ENCODE peak calls at places on chromosome 16, in seven cellular contexts. Z is type B pancreatic cell; H is CD8-positive, alpha-beta T cell; F is HCT116; R is AG10803; I is cardiac fibroblast; Y is tibial nerve. G is an unnamed sample.
A peak's percentile ranks its signal among the peaks of the same experiment; 100 is the strongest.

GRCh38 chr16:3038256-3038655 is 1.5 kb upstream of the BICDL2 start:
- DNase-seq in Z (no peak), H (no peak), F (no peak), R (no peak), I (no peak), Y (no peak), G (peak; percentile 79)

GRCh38 chr16:48081656-48082055 is 74.1 kb downstream of the ABCC12 start:
- DNase-seq in Z (no peak), H (no peak), F (no peak), R (peak; percentile 89), I (peak; percentile 94), Y (no peak), G (no peak)

GRCh38 chr16:8241408-8241807 is 348.9 kb downstream of the TMEM114 start:
- DNase-seq in Z (no peak), H (no peak), F (no peak), R (no peak), I (no peak), Y (no peak), G (no peak)

GRCh38 chr16:66932076-66932475 is 2.1 kb downstream of the CIAO2B start:
- DNase-seq in Z (no peak), H (no peak), F (no peak), R (no peak), I (no peak), Y (no peak), G (no peak)

GRCh38 chr16:2388875-2389433 is 40.3 kb upstream of the CCNF start:
- DNase-seq in Z (no peak), H (no peak), F (no peak), R (peak; percentile 39), I (peak; percentile 92), Y (no peak), G (peak; percentile 2)

GRCh38 chr16:89314858-89315257 is 97.4 kb downstream of the ZNF778 start:
- DNase-seq in Z (no peak), H (no peak), F (no peak), R (no peak), I (no peak), Y (no peak), G (no peak)

GRCh38 chr16:67296422-67296821 is 17.1 kb downstream of the PLEKHG4 start:
- DNase-seq in Z (no peak), H (no peak), F (no peak), R (peak; percentile 80), I (peak; percentile 36), Y (no peak), G (no peak)

GRCh38 chr16:58614212-58614611 is 15.4 kb downstream of the CNOT1 start:
- DNase-seq in Z (no peak), H (no peak), F (no peak), R (peak; percentile 81), I (peak; percentile 62), Y (no peak), G (no peak)

GRCh38 chr16:30351001-30351441 is 4.1 kb downstream of the CD2BP2 start:
- DNase-seq in Z (no peak), H (no peak), F (no peak), R (no peak), I (no peak), Y (no peak), G (no peak)

GRCh38 chr16:63527404-63527803 is 1491.2 kb upstream of the CDH8 start:
- DNase-seq in Z (no peak), H (no peak), F (no peak), R (no peak), I (no peak), Y (no peak), G (no peak)

GRCh38 chr16:63530974-63531373 is 1494.7 kb upstream of the CDH8 start:
- DNase-seq in Z (no peak), H (no peak), F (no peak), R (no peak), I (no peak), Y (no peak), G (no peak)

GRCh38 chr16:63530208-63530607 is 1494.0 kb upstream of the CDH8 start:
- DNase-seq in Z (no peak), H (no peak), F (no peak), R (no peak), I (peak; percentile 2), Y (no peak), G (no peak)
- TF ChIP-seq CTCF in Z (no peak), H (no peak), F (no peak), R (no peak), I (peak; percentile 25), Y (no peak), G (no peak)

DNA sequence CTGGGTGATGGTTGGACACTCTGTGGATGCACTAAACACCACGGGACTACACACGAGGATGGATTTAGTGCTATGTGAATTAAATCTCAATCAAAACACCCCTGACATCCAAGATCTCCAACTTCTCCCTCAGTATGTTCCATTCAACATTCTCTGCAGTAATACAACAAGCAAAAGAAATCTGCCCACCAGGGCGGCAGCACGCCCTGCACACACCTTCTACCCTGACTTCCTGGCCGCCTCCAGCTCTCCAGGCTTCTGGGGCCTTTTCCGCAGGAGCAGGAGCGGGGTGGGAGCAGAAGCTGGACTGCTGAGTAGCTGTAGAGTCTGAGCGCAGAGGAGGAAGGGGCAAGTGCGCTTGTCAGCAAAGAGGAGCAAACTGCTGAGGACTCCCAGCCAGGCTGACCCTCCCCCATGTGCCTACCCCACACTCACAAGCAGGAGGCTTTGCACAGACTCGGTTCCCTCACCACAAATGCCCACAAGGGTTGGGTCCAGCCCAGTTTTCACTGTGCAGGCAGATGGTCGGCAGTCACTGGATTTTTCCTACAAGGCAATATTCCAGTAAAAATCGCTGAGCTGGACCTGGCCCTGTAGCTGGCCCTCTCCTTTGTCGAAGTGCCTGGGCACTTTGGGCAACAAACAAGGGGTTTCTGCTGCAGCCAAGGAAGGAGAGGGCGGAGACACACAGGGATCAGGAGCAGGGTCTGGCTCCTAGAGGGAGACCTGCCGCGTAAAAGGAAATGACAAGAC is 22.8 kb downstream of the ZDHHC7 start:
- DNase-seq in Z (no peak), H (no peak), F (no peak), R (no peak), I (no peak), Y (no peak), G (no peak)
- TF ChIP-seq CTCF in Z (no peak), H (no peak), F (peak; percentile 40), R (no peak), I (no peak), Y (no peak), G (no peak)

GRCh38 chr16:86050591-86051375 is 151.8 kb downstream of the IRF8 start:
- DNase-seq in Z (no peak), H (no peak), F (no peak), R (no peak), I (no peak), Y (no peak), G (no peak)

GRCh38 chr16:86048221-86048620 is 149.3 kb downstream of the IRF8 start:
- DNase-seq in Z (no peak), H (no peak), F (no peak), R (no peak), I (no peak), Y (no peak), G (no peak)

GRCh38 chr16:86049641-86050040 is 150.7 kb downstream of the IRF8 start:
- DNase-seq in Z (no peak), H (no peak), F (no peak), R (no peak), I (no peak), Y (no peak), G (no peak)

GRCh38 chr16:86050111-86050510 is 151.1 kb downstream of the IRF8 start:
- DNase-seq in Z (no peak), H (no peak), F (no peak), R (no peak), I (no peak), Y (no peak), G (no peak)

GRCh38 chr16:86048882-86049585 is 150.1 kb downstream of the IRF8 start:
- DNase-seq in Z (no peak), H (no peak), F (no peak), R (no peak), I (no peak), Y (no peak), G (no peak)
- TF ChIP-seq CTCF in Z (no peak), H (no peak), F (peak; percentile 65), R (no peak), I (no peak), Y (no peak), G (no peak)

GRCh38 chr16:11254913-11255736 is 879 bp downstream of the SOCS1 start:
- DNase-seq in Z (no peak), H (peak; percentile 70), F (no peak), R (peak; percentile 41), I (peak; percentile 37), Y (no peak), G (peak; percentile 25)
- TF ChIP-seq CTCF in Z (no peak), H (no peak), F (no peak), R (no peak), I (no peak), Y (no peak), G (no peak)

GRCh38 chr16:79883494-79883893 is 283.0 kb upstream of the MAF start:
- DNase-seq in Z (no peak), H (no peak), F (no peak), R (no peak), I (no peak), Y (no peak), G (no peak)

GRCh38 chr16:79882292-79882995 is 281.9 kb upstream of the MAF start:
- DNase-seq in Z (no peak), H (no peak), F (no peak), R (no peak), I (no peak), Y (no peak), G (no peak)

GRCh38 chr16:79887541-79888540 is 287.3 kb upstream of the MAF start:
- DNase-seq in Z (no peak), H (no peak), F (no peak), R (no peak), I (no peak), Y (no peak), G (no peak)

DNA sequence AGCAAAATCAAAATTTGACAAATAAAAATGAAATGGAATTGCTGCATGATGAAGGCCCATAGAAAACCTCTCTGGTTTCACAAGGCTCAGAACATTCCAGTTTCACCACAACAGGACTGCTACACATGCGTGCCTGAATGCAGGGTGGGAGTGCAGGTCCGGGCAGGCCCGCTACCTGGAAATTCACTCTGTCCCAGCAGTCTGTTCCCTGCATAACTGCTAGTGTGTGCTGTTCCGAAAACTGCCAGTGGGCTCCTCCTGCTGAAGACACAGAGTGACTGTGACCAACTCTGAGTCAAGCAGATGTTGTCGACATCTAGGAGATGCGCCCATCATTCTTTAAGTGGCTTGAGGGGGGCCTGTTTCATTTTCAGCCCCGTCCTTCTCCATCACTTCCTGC is 284.8 kb upstream of the MAF start:
- DNase-seq in Z (no peak), H (no peak), F (no peak), R (no peak), I (no peak), Y (no peak), G (no peak)
- TF ChIP-seq CTCF in Z (no peak), H (no peak), F (no peak), R (no peak), I (no peak), Y (no peak), G (no peak)